ENCODE peak calls at places on chromosome 9, in eight cellular contexts. K is GM12878, G is A549, S is ovary, F is transverse colon, H is tibial nerve, I is HepG2, P is K562. Q is an unnamed sample.

GRCh38 chr9:74777136-74777879 is 110.4 kb downstream of the TRPM6 start:
- DNase-seq in I (peak), K (peak), S (peak), P (peak), H (peak), F (peak), G (peak), Q (peak)

GRCh38 chr9:131423171-131423581 is 29.3 kb downstream of the PRRC2B start:
- DNase-seq in H (no peak), F (peak), G (peak), P (no peak), K (peak), I (no peak), S (peak), Q (peak)

GRCh38 chr9:7006417-7006816 is 248.6 kb downstream of the KDM4C start:
- DNase-seq in P (no peak), K (no peak), S (no peak), G (no peak), F (no peak), H (no peak), I (no peak), Q (no peak)

GRCh38 chr9:129596541-129597328 is 24.2 kb downstream of the C9orf50 start:
- DNase-seq in F (peak), I (peak), S (peak), K (no peak), G (peak), P (no peak), H (peak), Q (no peak)

GRCh38 chr9:114116061-114116747 is 17.1 kb upstream of the KIF12 start:
- DNase-seq in H (no peak), S (no peak), I (no peak), F (no peak), P (no peak), K (no peak), G (no peak), Q (peak)

GRCh38 chr9:86838883-86839497 is 108.3 kb downstream of the GAS1 start:
- DNase-seq in G (no peak), P (no peak), K (no peak), S (no peak), F (no peak), I (no peak), H (no peak), Q (peak)

GRCh38 chr9:121773954-121774714 is 122.7 kb downstream of the DAB2IP start:
- DNase-seq in P (no peak), S (peak), G (no peak), F (no peak), I (no peak), K (no peak), H (no peak), Q (no peak)

GRCh38 chr9:33393581-33393980 is 8.8 kb downstream of the AQP7 start:
- DNase-seq in H (no peak), G (no peak), F (no peak), I (no peak), P (no peak), K (no peak), S (peak), Q (peak)

GRCh38 chr9:75088646-75089368 is 493 bp downstream of the OSTF1 start:
- DNase-seq in F (peak), H (peak), P (peak), S (peak), K (peak), I (peak), G (peak), Q (peak)

GRCh38 chr9:12875216-12875615 is 100.4 kb downstream of the LURAP1L start:
- DNase-seq in G (no peak), H (no peak), S (no peak), F (no peak), I (no peak), K (no peak), P (no peak), Q (no peak)

GRCh38 chr9:90899287-90899686 is 97.7 kb downstream of the SYK start:
- DNase-seq in I (no peak), S (no peak), G (no peak), F (no peak), H (no peak), K (no peak), P (no peak), Q (no peak)

GRCh38 chr9:121651295-121652036 is at the start of gene DAB2IP:
- DNase-seq in S (peak), I (no peak), P (no peak), K (no peak), F (peak), G (no peak), H (no peak), Q (peak)

GRCh38 chr9:132207839-132208615 is 46.2 kb downstream of the NTNG2 start:
- DNase-seq in H (no peak), P (no peak), S (no peak), K (no peak), I (no peak), G (no peak), F (no peak), Q (no peak)

GRCh38 chr9:805151-805550 is 36.3 kb upstream of the DMRT1 start:
- DNase-seq in S (no peak), H (no peak), K (no peak), G (no peak), I (no peak), P (no peak), F (no peak), Q (no peak)

GRCh38 chr9:88308831-88309230 is 79.4 kb upstream of the SPIN1 start:
- DNase-seq in S (no peak), K (no peak), I (no peak), P (no peak), H (no peak), G (no peak), F (no peak), Q (no peak)

GRCh38 chr9:130824616-130825015 is 10.4 kb upstream of the ABL1 start:
- DNase-seq in K (no peak), G (no peak), S (no peak), P (peak), I (no peak), H (no peak), F (no peak), Q (no peak)

GRCh38 chr9:546797-547223 is 294.7 kb upstream of the DMRT1 start:
- DNase-seq in K (no peak), G (no peak), F (no peak), P (no peak), I (peak), H (peak), S (no peak), Q (no peak)

GRCh38 chr9:95821999-95822398 is 53.5 kb upstream of the ERCC6L2 start:
- DNase-seq in G (no peak), F (no peak), I (no peak), H (no peak), S (no peak), K (no peak), P (no peak), Q (no peak)

GRCh38 chr9:93657331-93658111 is 81.1 kb downstream of the PHF2 start:
- DNase-seq in H (no peak), G (no peak), K (no peak), F (peak), P (no peak), S (no peak), I (no peak), Q (no peak)

GRCh38 chr9:114954986-114955623 is 24.7 kb upstream of the TNFSF8 start:
- DNase-seq in S (no peak), K (no peak), H (no peak), F (no peak), P (no peak), G (no peak), I (no peak), Q (no peak)

GRCh38 chr9:113536483-113537226 is 73.1 kb downstream of the RGS3 start:
- DNase-seq in P (no peak), F (no peak), I (no peak), G (no peak), K (no peak), S (no peak), H (no peak), Q (no peak)

GRCh38 chr9:128818839-128819715 is 777 bp downstream of the ENDOG start:
- DNase-seq in S (peak), H (no peak), I (no peak), K (no peak), F (peak), G (peak), P (peak), Q (peak)

GRCh38 chr9:129316281-129317030 is 138.4 kb upstream of the IER5L start:
- DNase-seq in K (no peak), H (no peak), I (no peak), G (no peak), F (no peak), P (no peak), S (peak), Q (no peak)

GRCh38 chr9:10651012-10651411 is 38.2 kb upstream of the PTPRD start:
- DNase-seq in G (no peak), K (no peak), F (no peak), I (no peak), P (no peak), S (no peak), H (no peak), Q (no peak)

GRCh38 chr9:24545285-24545684 is 412 bp downstream of the IZUMO3 start:
- DNase-seq in G (no peak), H (no peak), I (no peak), S (no peak), K (no peak), P (no peak), F (no peak), Q (no peak)

GRCh38 chr9:16368425-16369087 is 501.9 kb downstream of the BNC2 start:
- DNase-seq in F (no peak), I (no peak), P (no peak), H (no peak), G (no peak), K (no peak), S (no peak), Q (no peak)

GRCh38 chr9:37998881-37999311 is 70.1 kb downstream of the SHB start:
- DNase-seq in K (no peak), I (no peak), H (no peak), F (no peak), G (no peak), P (no peak), S (no peak), Q (peak)

GRCh38 chr9:124594673-124595072 is 87.5 kb upstream of the NR5A1 start:
- DNase-seq in K (no peak), F (no peak), G (no peak), I (no peak), H (no peak), S (no peak), P (no peak), Q (no peak)

GRCh38 chr9:109479822-109480221 is 18.3 kb downstream of the PTPN3 start:
- DNase-seq in S (no peak), F (no peak), H (no peak), K (no peak), I (no peak), G (no peak), P (no peak), Q (no peak)

GRCh38 chr9:111036946-111037743 is 1.1 kb downstream of the LPAR1 start:
- DNase-seq in P (no peak), K (no peak), H (peak), G (no peak), I (no peak), S (no peak), F (no peak), Q (no peak)

DNA sequence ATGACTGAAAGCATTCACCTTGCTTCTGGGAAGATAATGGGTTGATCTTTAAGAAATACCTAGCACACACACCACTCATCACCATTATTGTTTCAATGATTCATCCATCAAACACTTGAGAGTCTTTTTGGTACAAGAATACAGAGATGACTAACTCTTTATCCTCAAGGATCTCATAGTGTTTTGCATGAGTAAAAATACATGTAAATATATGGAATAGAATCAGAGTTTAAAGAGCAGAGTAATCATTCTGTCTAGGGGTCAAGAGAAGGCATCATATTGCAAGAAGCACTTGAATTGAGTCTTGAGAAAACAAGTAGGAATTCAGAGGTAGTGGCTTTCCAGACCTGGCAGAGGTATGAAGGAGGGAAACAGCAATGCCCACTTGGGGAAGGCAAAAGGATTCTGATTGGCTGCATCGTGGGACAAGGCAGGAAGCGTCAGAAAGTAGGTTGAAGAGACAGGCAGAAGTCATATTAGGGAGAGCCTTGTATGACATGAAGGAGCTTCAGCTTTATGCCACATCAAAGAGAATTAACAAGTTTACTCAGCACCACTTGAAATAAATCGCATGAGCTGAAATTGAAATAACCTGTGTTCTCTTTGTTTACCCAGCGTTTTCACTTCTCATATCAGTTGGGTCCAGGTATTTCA is 542.5 kb downstream of the TLE1 start:
- DNase-seq in K (no peak), I (no peak), F (no peak), S (no peak), G (peak), H (no peak), P (no peak), Q (no peak)
- TF ChIP-seq EP300 in K (no peak), I (no peak), F (no peak), S (no peak), G (no peak), H (no peak), P (no peak), Q (no peak)

GRCh38 chr9:35705836-35706430 is 16.2 kb upstream of the TPM2 start:
- DNase-seq in K (no peak), F (no peak), P (no peak), S (no peak), I (no peak), H (no peak), G (no peak), Q (peak)
- TF ChIP-seq CTCF in K (no peak), F (no peak), P (no peak), S (no peak), I (no peak), H (no peak), G (no peak), Q (no peak)

DNA sequence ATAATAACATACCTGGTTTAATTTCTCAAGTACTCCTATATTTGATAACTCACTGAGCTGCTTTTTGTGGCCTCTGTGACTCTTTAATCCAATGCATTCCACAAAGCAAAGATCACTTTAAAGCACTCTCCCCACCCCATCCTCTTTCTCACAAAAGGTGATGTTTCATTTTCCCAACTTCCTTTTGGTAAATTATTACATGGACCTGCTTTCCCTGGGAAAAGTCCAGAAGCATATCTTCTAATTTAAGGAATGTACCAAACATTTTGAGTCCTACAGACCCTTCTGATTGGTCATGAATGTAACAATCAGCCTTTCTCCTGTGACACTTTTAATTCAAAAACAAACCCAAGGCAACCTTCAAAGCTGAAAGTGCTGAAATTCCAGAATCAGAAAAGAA is 71.1 kb downstream of the MLLT3 start:
- DNase-seq in I (peak), K (no peak), F (no peak), H (no peak), S (no peak), P (no peak), G (no peak), Q (no peak)
- TF ChIP-seq EP300 in I (no peak), K (no peak), F (no peak), H (no peak), S (no peak), P (no peak), G (no peak), Q (no peak)

DNA sequence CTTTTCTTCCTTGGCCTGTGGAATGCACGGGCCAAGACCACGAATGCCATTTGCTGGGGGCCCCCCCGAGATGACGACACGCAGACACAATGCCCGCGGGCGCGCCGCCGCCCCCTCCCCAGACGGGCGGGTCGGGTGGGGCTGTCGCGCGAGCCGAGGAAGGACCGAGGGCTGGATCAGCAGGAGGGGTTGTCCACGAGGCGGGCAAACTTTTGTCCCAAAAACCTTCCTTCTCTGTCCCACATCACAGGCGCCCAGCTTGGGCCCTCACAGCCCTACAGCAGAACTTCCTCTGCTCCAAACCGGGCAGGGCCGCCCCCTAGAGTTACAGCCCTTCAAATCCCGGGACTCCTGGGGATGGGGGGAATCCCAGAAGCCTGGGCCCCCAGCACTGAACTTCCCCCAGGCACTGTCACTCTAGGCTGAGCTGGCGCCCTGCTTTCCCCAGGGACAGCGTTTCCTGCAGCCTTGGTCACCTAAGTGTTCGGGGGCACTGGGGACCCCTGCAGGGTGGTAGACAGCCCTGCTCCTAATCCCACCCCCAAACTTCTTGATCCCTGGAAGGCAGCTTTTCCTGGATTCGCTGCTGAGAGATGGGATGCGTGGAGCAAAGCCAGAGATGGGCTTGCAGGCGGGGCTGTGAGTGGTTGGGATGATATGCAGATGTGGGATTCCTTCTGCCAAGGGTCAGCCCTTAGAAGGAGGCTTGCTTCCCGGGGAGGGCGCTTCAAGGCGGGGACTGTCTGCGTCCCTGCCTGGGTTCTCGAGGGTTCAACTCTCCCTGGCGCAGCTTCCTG is 980 bp downstream of the COL5A1 start:
- DNase-seq in H (peak), F (peak), S (peak), K (no peak), P (no peak), I (no peak), G (peak), Q (no peak)
- TF ChIP-seq CTCF in H (peak), F (no peak), S (no peak), K (no peak), P (no peak), I (no peak), G (peak), Q (no peak)

DNA sequence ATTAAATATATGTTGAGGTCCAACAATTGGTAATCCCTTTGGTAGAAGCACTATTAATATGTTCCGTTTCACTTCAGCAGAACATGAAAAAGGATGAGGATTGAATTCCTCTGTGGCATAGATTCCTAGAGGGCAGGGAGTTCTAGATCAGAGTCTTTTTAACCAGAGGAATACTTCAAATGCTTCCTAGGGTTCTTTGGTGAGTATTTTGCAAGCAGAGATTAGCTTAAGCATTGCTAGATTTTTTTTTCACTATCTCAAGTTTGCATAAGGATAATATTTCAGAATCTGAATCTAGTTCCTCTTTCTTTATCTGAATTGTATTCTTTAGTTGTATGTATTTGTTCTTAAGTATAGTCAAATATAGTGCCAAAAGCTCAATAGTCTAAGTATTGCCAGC is 116.6 kb upstream of the ADAMTSL1 start:
- DNase-seq in G (no peak), K (no peak), F (no peak), P (no peak), S (no peak), I (no peak), H (no peak), Q (no peak)
- TF ChIP-seq EP300 in G (no peak), K (no peak), F (no peak), P (no peak), S (no peak), I (no peak), H (no peak), Q (no peak)

GRCh38 chr9:3444016-3444415 is 81.8 kb downstream of the RFX3 start:
- DNase-seq in I (no peak), G (no peak), K (no peak), F (no peak), S (no peak), P (no peak), H (no peak), Q (no peak)

GRCh38 chr9:3446313-3446712 is 79.5 kb downstream of the RFX3 start:
- DNase-seq in K (no peak), I (no peak), P (no peak), S (no peak), H (no peak), G (no peak), F (no peak), Q (no peak)

GRCh38 chr9:3436629-3437028 is 89.2 kb downstream of the RFX3 start:
- DNase-seq in S (no peak), I (no peak), F (no peak), K (no peak), G (no peak), P (no peak), H (no peak), Q (no peak)

GRCh38 chr9:3437031-3437430 is 88.8 kb downstream of the RFX3 start:
- DNase-seq in F (no peak), I (no peak), H (no peak), K (no peak), G (no peak), S (no peak), P (no peak), Q (no peak)

GRCh38 chr9:3441197-3441816 is 84.5 kb downstream of the RFX3 start:
- DNase-seq in G (peak), F (peak), I (peak), H (peak), P (peak), S (no peak), K (peak), Q (peak)
- TF ChIP-seq CTCF in G (peak), F (peak), I (peak), H (peak), P (peak), S (no peak), K (peak), Q (peak)

Q was measured in upper lobe of left lung.